ENCODE peak calls at places on chromosome 19, in six cellular contexts. G, L, B, E, T and K are unnamed samples.

GRCh38 chr19:1153891-1154730 is 20.0 kb downstream of the SBNO2 start:
- DNase-seq in G (no peak), E (no peak), B (no peak), L (no peak), T (no peak), K (no peak)

GRCh38 chr19:1259206-1259872 is 9.8 kb upstream of the CIRBP start:
- DNase-seq in G (no peak), L (peak; percentile 87), E (no peak), B (peak; percentile 63), T (no peak), K (peak; percentile 46)

GRCh38 chr19:17246681-17247425 is 1.1 kb upstream of the NR2F6 start:
- DNase-seq in E (no peak), B (no peak), L (peak; percentile 72), G (no peak), T (no peak), K (peak; percentile 54)

GRCh38 chr19:1294688-1295087 is 9.0 kb downstream of the EFNA2 start:
- DNase-seq in E (no peak), B (no peak), G (no peak), L (no peak), T (no peak), K (no peak)

GRCh38 chr19:49427855-49428546 is 2.8 kb downstream of the GFY start:
- DNase-seq in B (no peak), T (no peak), G (no peak), L (no peak), E (peak; percentile 60), K (no peak)

GRCh38 chr19:30324982-30325381 is 47.2 kb upstream of the ZNF536 start:
- DNase-seq in G (no peak), B (no peak), T (no peak), E (no peak), L (no peak), K (no peak)

GRCh38 chr19:35236638-35237400 is 8.3 kb upstream of the FAM187B start:
- DNase-seq in L (no peak), G (no peak), B (no peak), E (no peak), T (no peak), K (peak; percentile 43)

GRCh38 chr19:14391156-14391821 is 10.0 kb downstream of the ADGRE5 start:
- DNase-seq in B (no peak), G (no peak), L (no peak), T (no peak), E (no peak), K (no peak)

GRCh38 chr19:9968820-9969687 is 32.7 kb upstream of the OLFM2 start:
- DNase-seq in L (no peak), T (no peak), E (no peak), G (no peak), B (no peak), K (no peak)

GRCh38 chr19:53812335-53812734 is 11.8 kb downstream of the NLRP12 start:
- DNase-seq in G (no peak), E (no peak), T (no peak), L (no peak), B (no peak), K (peak; percentile 58)

GRCh38 chr19:33426621-33427475 is 53.3 kb downstream of the CEBPG start:
- DNase-seq in L (no peak), T (no peak), G (peak; percentile 4), E (peak; percentile 45), B (no peak), K (no peak)

GRCh38 chr19:46634656-46635218 is 1.3 kb downstream of the GNG8 start:
- DNase-seq in B (no peak), G (no peak), E (peak; percentile 93), T (no peak), L (no peak), K (no peak)

GRCh38 chr19:18488838-18489626 is 32.8 kb downstream of the ELL start:
- DNase-seq in B (no peak), T (no peak), L (peak; percentile 55), G (no peak), E (no peak), K (no peak)

GRCh38 chr19:45613926-45614725 is 12.1 kb upstream of the GPR4 start:
- DNase-seq in E (no peak), B (peak; percentile 91), G (no peak), L (peak; percentile 55), T (peak; percentile 89), K (peak; percentile 71)

GRCh38 chr19:46346821-46347571 is at the start of gene PPP5C:
- DNase-seq in T (peak; percentile 80), E (peak; percentile 95), B (peak; percentile 94), G (peak; percentile 82), L (peak; percentile 94), K (peak; percentile 87)

GRCh38 chr19:1004204-1004802 is 4.1 kb downstream of the GRIN3B start:
- DNase-seq in T (no peak), B (no peak), G (no peak), L (no peak), E (no peak), K (no peak)

GRCh38 chr19:12574036-12574435 is 22.8 kb upstream of the ZNF564 start:
- DNase-seq in T (no peak), B (no peak), G (no peak), E (peak; percentile 81), L (no peak), K (no peak)

GRCh38 chr19:33280351-33280921 is 21.9 kb downstream of the CEBPA start:
- DNase-seq in E (no peak), T (no peak), G (no peak), B (no peak), L (no peak), K (no peak)

GRCh38 chr19:2274937-2275535 is 6.9 kb downstream of the PEAK3 start:
- DNase-seq in G (peak; percentile 33), T (peak; percentile 70), L (peak; percentile 79), E (peak; percentile 46), B (peak; percentile 76), K (peak; percentile 78)

GRCh38 chr19:10760268-10760944 is 42.5 kb downstream of the DNM2 start:
- DNase-seq in G (no peak), L (no peak), E (peak; percentile 42), T (no peak), B (no peak), K (no peak)

GRCh38 chr19:6654347-6655310 is 15.3 kb downstream of the TNFSF14 start:
- DNase-seq in B (no peak), E (no peak), T (no peak), G (no peak), L (no peak), K (no peak)

GRCh38 chr19:41133260-41133659 is 19.0 kb downstream of the CYP2F1 start:
- DNase-seq in L (no peak), E (no peak), B (no peak), T (no peak), G (no peak), K (no peak)

GRCh38 chr19:16928916-16929315 is 40.1 kb downstream of the F2RL3 start:
- DNase-seq in T (no peak), B (no peak), L (no peak), G (no peak), E (no peak), K (no peak)

GRCh38 chr19:55118401-55118991 is 1.1 kb upstream of the PPP1R12C start:
- DNase-seq in E (no peak), G (no peak), T (no peak), B (peak; percentile 34), L (peak; percentile 48), K (no peak)

GRCh38 chr19:29121684-29122083 is 91.3 kb downstream of the UQCRFS1 start:
- DNase-seq in G (no peak), B (no peak), T (no peak), L (no peak), E (no peak), K (no peak)

GRCh38 chr19:50300814-50301606 is 28.2 kb downstream of the KCNC3 start:
- DNase-seq in G (no peak), T (peak; percentile 76), B (peak; percentile 80), L (no peak), E (no peak), K (no peak)

GRCh38 chr19:39413269-39413902 is 917 bp downstream of the PLEKHG2 start:
- DNase-seq in L (peak; percentile 62), T (no peak), B (peak; percentile 72), E (peak; percentile 73), G (no peak), K (peak; percentile 39)

GRCh38 chr19:55283548-55284393 is at the start of gene BRSK1:
- DNase-seq in B (peak; percentile 60), T (peak; percentile 40), G (no peak), E (peak; percentile 92), L (peak; percentile 37), K (no peak)

GRCh38 chr19:17074628-17075034 is 621 bp downstream of the HAUS8 start:
- DNase-seq in G (no peak), T (no peak), E (no peak), L (no peak), B (no peak), K (no peak)

GRCh38 chr19:58562126-58563033 is 4.0 kb upstream of the UBE2M start:
- DNase-seq in B (peak; percentile 50), T (no peak), G (no peak), L (peak; percentile 62), E (no peak), K (no peak)

GRCh38 chr19:28898279-28898678 is 314.7 kb downstream of the UQCRFS1 start:
- DNase-seq in L (no peak), B (no peak), G (no peak), T (no peak), E (no peak), K (no peak)

GRCh38 chr19:29505034-29505824 is 20.6 kb upstream of the VSTM2B start:
- DNase-seq in G (no peak), B (no peak), L (no peak), T (no peak), E (no peak), K (no peak)

GRCh38 chr19:2865334-2866221 is 1.6 kb upstream of the ZNF556 start:
- DNase-seq in L (no peak), E (no peak), T (no peak), G (no peak), B (no peak), K (no peak)

GRCh38 chr19:41144403-41144802 is 30.2 kb downstream of the CYP2F1 start:
- DNase-seq in L (peak; percentile 96), B (peak; percentile 91), G (peak; percentile 15), E (peak; percentile 29), T (peak; percentile 73), K (peak; percentile 83)

GRCh38 chr19:50565984-50566903 is 2.0 kb downstream of the LRRC4B start:
- DNase-seq in T (no peak), G (no peak), E (no peak), B (no peak), L (no peak), K (no peak)

GRCh38 chr19:54188224-54188871 is 1.0 kb downstream of the MBOAT7 start:
- DNase-seq in E (no peak), G (no peak), T (peak; percentile 60), L (peak; percentile 57), B (peak; percentile 42), K (peak; percentile 89)

GRCh38 chr19:54489766-54490165 is 12.9 kb upstream of the LAIR2 start:
- DNase-seq in E (no peak), G (no peak), T (no peak), B (no peak), L (no peak), K (no peak)

GRCh38 chr19:7595466-7596133 is at the start of gene CAMSAP3:
- DNase-seq in G (no peak), L (peak; percentile 78), T (no peak), E (peak; percentile 86), B (no peak), K (no peak)

GRCh38 chr19:53977991-53978731 is 13.3 kb upstream of the CACNG6 start:
- DNase-seq in G (no peak), L (no peak), B (peak; percentile 98), T (peak; percentile 91), E (no peak), K (no peak)